ENCODE peak calls at places on chromosomes 7 and 10, in six cellular contexts. One of them, this sample, is unnamed.

GRCh38 chr10:84608126-84608525 is 279.7 kb downstream of the CCSER2 start:
- DNase-seq in mammary epithelial cell: no peak
- DNase-seq in coronary artery: no peak
- DNase-seq in tibial artery: no peak
- DNase-seq in uterus: no peak
- DNase-seq in stomach: no peak
- DNase-seq in this sample: no peak

GRCh38 chr10:131921191-131921590 is 20.4 kb downstream of the PPP2R2D start:
- DNase-seq in mammary epithelial cell: peak; percentile 74
- DNase-seq in coronary artery: no peak
- DNase-seq in tibial artery: no peak
- DNase-seq in uterus: no peak
- DNase-seq in stomach: no peak
- DNase-seq in this sample: peak; percentile 73

GRCh38 chr7:94338921-94339371 is 55.7 kb upstream of the COL1A2 start:
- DNase-seq in mammary epithelial cell: peak; percentile 66
- DNase-seq in coronary artery: no peak
- DNase-seq in tibial artery: no peak
- DNase-seq in uterus: no peak
- DNase-seq in stomach: no peak
- DNase-seq in this sample: no peak

GRCh38 chr10:73655990-73656298 is at the start of gene SYNPO2L:
- DNase-seq in mammary epithelial cell: no peak
- DNase-seq in coronary artery: peak; percentile 83
- DNase-seq in tibial artery: peak; percentile 44
- DNase-seq in uterus: no peak
- DNase-seq in stomach: no peak
- DNase-seq in this sample: no peak

GRCh38 chr10:132972149-132972985 is 30.0 kb upstream of the CFAP46 start:
- DNase-seq in mammary epithelial cell: no peak
- DNase-seq in coronary artery: no peak
- DNase-seq in tibial artery: peak; percentile 17
- DNase-seq in uterus: peak; percentile 8
- DNase-seq in stomach: no peak
- DNase-seq in this sample: no peak

GRCh38 chr7:79553811-79554555 is 100.5 kb upstream of the MAGI2 start:
- DNase-seq in mammary epithelial cell: peak; percentile 85
- DNase-seq in coronary artery: no peak
- DNase-seq in tibial artery: no peak
- DNase-seq in uterus: no peak
- DNase-seq in stomach: no peak
- DNase-seq in this sample: no peak

GRCh38 chr10:78215645-78216044 is 182.0 kb downstream of the RPS24 start:
- DNase-seq in mammary epithelial cell: no peak
- DNase-seq in coronary artery: peak; percentile 88
- DNase-seq in tibial artery: peak; percentile 92
- DNase-seq in uterus: peak; percentile 92
- DNase-seq in stomach: no peak
- DNase-seq in this sample: no peak

GRCh38 chr10:30967654-30968421 is 63.8 kb downstream of the ZNF438 start:
- DNase-seq in mammary epithelial cell: no peak
- DNase-seq in coronary artery: no peak
- DNase-seq in tibial artery: no peak
- DNase-seq in uterus: no peak
- DNase-seq in stomach: no peak
- DNase-seq in this sample: no peak

GRCh38 chr7:31917256-31917655 is 153.0 kb downstream of the PDE1C start:
- DNase-seq in mammary epithelial cell: no peak
- DNase-seq in coronary artery: no peak
- DNase-seq in tibial artery: no peak
- DNase-seq in uterus: no peak
- DNase-seq in stomach: no peak
- DNase-seq in this sample: no peak

GRCh38 chr7:130869918-130870317 is 135.9 kb upstream of the KLF14 start:
- DNase-seq in mammary epithelial cell: no peak
- DNase-seq in coronary artery: no peak
- DNase-seq in tibial artery: no peak
- DNase-seq in uterus: no peak
- DNase-seq in stomach: no peak
- DNase-seq in this sample: no peak

GRCh38 chr7:130867581-130868136 is 133.7 kb upstream of the KLF14 start:
- DNase-seq in mammary epithelial cell: no peak
- DNase-seq in coronary artery: no peak
- DNase-seq in tibial artery: no peak
- DNase-seq in uterus: no peak
- DNase-seq in stomach: no peak
- DNase-seq in this sample: no peak

GRCh38 chr7:130867039-130867438 is 133.0 kb upstream of the KLF14 start:
- DNase-seq in mammary epithelial cell: no peak
- DNase-seq in coronary artery: no peak
- DNase-seq in tibial artery: no peak
- DNase-seq in uterus: no peak
- DNase-seq in stomach: no peak
- DNase-seq in this sample: no peak

GRCh38 chr7:130868150-130868549 is 134.1 kb upstream of the KLF14 start:
- DNase-seq in mammary epithelial cell: no peak
- DNase-seq in coronary artery: no peak
- DNase-seq in tibial artery: no peak
- DNase-seq in uterus: no peak
- DNase-seq in stomach: no peak
- DNase-seq in this sample: no peak

GRCh38 chr7:130865408-130866236 is 131.6 kb upstream of the KLF14 start:
- DNase-seq in mammary epithelial cell: peak; percentile 55
- DNase-seq in coronary artery: no peak
- DNase-seq in tibial artery: no peak
- DNase-seq in uterus: no peak
- DNase-seq in stomach: no peak
- DNase-seq in this sample: no peak
- TF ChIP-seq CTCF in mammary epithelial cell: no peak
- TF ChIP-seq CTCF in coronary artery: no peak
- TF ChIP-seq CTCF in tibial artery: no peak
- TF ChIP-seq CTCF in uterus: no peak
- TF ChIP-seq CTCF in stomach: no peak
- TF ChIP-seq CTCF in this sample: no peak

DNA sequence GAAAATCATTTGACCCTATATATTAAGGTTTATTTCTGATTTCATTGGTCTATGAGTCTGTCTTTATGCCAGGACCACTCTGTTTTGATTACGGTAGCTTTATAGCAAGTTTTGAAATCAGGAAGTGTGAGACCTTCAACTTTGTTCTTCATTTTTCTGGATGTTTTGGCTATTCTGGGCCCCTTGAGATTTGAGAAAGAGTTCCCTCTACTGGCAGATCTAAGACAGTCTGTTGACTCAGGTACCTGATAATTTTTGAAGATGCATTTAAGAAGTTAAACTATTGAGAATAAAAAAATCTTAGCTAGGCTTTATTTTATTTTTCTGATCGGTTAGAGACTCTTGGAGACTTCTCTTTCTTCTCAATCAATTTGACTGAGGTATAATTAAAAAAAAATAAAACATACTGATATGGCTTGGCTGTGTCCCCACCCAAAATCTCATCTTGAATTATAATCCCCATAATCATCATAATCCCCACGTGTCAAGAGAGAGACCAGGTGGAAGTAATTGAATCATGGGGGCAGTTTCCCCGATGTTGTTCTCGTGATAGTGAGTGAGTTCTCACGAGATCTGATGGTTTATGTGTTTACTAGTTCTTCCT is 209.2 kb downstream of the SNX10 start:
- DNase-seq in mammary epithelial cell: peak; percentile 27
- DNase-seq in coronary artery: no peak
- DNase-seq in tibial artery: no peak
- DNase-seq in uterus: no peak
- DNase-seq in stomach: no peak
- DNase-seq in this sample: peak; percentile 65
- TF ChIP-seq CTCF in mammary epithelial cell: peak; percentile 37
- TF ChIP-seq CTCF in coronary artery: no peak
- TF ChIP-seq CTCF in tibial artery: no peak
- TF ChIP-seq CTCF in uterus: peak; percentile 57
- TF ChIP-seq CTCF in stomach: peak; percentile 10
- TF ChIP-seq CTCF in this sample: peak; percentile 46

DNA sequence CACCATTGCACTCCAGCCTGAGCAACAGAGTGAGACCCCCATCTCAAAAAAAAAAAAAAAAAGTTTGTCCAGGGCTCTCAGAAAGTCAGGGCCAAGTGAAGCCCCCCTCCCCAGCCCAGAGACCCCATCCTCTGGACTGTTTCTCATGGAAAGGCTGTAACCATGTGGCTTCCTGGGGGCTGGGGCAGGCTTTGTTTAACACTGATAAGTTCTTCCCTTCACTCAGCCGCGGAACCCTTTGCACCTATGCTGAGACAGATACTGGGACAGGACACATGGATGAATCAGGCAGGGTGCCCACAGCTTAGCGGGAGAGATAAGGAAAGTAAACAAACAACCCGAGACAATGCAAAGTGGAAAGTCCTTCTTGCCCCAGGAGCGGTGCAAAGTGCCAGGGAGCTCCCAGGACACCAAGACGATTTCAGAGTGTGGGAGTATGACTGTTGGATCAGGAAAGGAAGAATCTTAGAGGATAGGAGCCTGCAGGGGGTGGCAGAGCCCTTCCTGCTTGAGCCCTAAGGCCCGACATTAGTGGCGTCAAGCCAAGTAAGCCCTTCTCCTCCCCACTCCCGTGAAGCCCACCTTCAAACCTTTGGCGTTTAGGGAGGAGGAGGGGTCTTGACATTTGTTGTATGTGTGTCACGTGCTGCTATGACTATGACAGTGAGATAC is 11.6 kb downstream of the MLXIPL start:
- DNase-seq in mammary epithelial cell: peak; percentile 58
- DNase-seq in coronary artery: no peak
- DNase-seq in tibial artery: no peak
- DNase-seq in uterus: no peak
- DNase-seq in stomach: peak; percentile 45
- DNase-seq in this sample: no peak
- TF ChIP-seq CTCF in mammary epithelial cell: no peak
- TF ChIP-seq CTCF in coronary artery: no peak
- TF ChIP-seq CTCF in tibial artery: no peak
- TF ChIP-seq CTCF in uterus: no peak
- TF ChIP-seq CTCF in stomach: no peak
- TF ChIP-seq CTCF in this sample: no peak

GRCh38 chr7:143975617-143976016 is 21.0 kb downstream of the OR2F1 start:
- DNase-seq in mammary epithelial cell: no peak
- DNase-seq in coronary artery: no peak
- DNase-seq in tibial artery: no peak
- DNase-seq in uterus: no peak
- DNase-seq in stomach: no peak
- DNase-seq in this sample: no peak
- TF ChIP-seq CTCF in mammary epithelial cell: no peak
- TF ChIP-seq CTCF in coronary artery: no peak
- TF ChIP-seq CTCF in tibial artery: no peak
- TF ChIP-seq CTCF in uterus: no peak
- TF ChIP-seq CTCF in stomach: no peak
- TF ChIP-seq CTCF in this sample: no peak